ENCODE peak calls at places on chromosomes 3 and 15, in ten cellular contexts. One of them, this sample, is unnamed.
A peak's percentile ranks its signal among the peaks of the same experiment; 100 is the strongest.

GRCh38 chr3:53229171-53229570 is 26.7 kb downstream of the TKT start:
- DNase-seq in stimulated activated CD4-positive, alpha-beta T cell treated with anti-CD3 and anti-CD28 coated beads, Interleukin-2, amount 100 ng/mL, for 48 hours: no peak
- DNase-seq in T-helper 17 cell: no peak
- DNase-seq in SK-N-SH: peak; percentile 6
- DNase-seq in iPS-NIHi11: peak; percentile 3
- DNase-seq in germinal center: no peak
- DNase-seq in CD4-positive, alpha-beta T cell: no peak
- DNase-seq in PC-3: no peak
- DNase-seq in CD8-positive, alpha-beta T cell: no peak
- DNase-seq in GM10248: no peak
- DNase-seq in this sample: no peak

GRCh38 chr15:60912984-60913697 is 316.0 kb downstream of the RORA start:
- DNase-seq in germinal center: no peak
- DNase-seq in SK-N-SH: no peak
- DNase-seq in stimulated activated CD4-positive, alpha-beta T cell treated with anti-CD3 and anti-CD28 coated beads, Interleukin-2, amount 100 ng/mL, for 48 hours: no peak
- DNase-seq in CD4-positive, alpha-beta T cell: no peak
- DNase-seq in GM10248: no peak
- DNase-seq in PC-3: no peak
- DNase-seq in iPS-NIHi11: no peak
- DNase-seq in T-helper 17 cell: no peak
- DNase-seq in CD8-positive, alpha-beta T cell: no peak
- DNase-seq in this sample: no peak

GRCh38 chr15:89576417-89576773 is 1.1 kb downstream of the TICRR start:
- DNase-seq in stimulated activated CD4-positive, alpha-beta T cell treated with anti-CD3 and anti-CD28 coated beads, Interleukin-2, amount 100 ng/mL, for 48 hours: no peak
- DNase-seq in CD4-positive, alpha-beta T cell: no peak
- DNase-seq in germinal center: no peak
- DNase-seq in T-helper 17 cell: no peak
- DNase-seq in SK-N-SH: no peak
- DNase-seq in iPS-NIHi11: no peak
- DNase-seq in GM10248: no peak
- DNase-seq in PC-3: no peak
- DNase-seq in CD8-positive, alpha-beta T cell: no peak
- DNase-seq in this sample: no peak

GRCh38 chr3:50675179-50676030 is 678 bp downstream of the DOCK3 start:
- DNase-seq in stimulated activated CD4-positive, alpha-beta T cell treated with anti-CD3 and anti-CD28 coated beads, Interleukin-2, amount 100 ng/mL, for 48 hours: peak; percentile 60
- DNase-seq in CD8-positive, alpha-beta T cell: peak; percentile 39
- DNase-seq in GM10248: peak; percentile 39
- DNase-seq in T-helper 17 cell: peak; percentile 20
- DNase-seq in PC-3: no peak
- DNase-seq in CD4-positive, alpha-beta T cell: peak; percentile 58
- DNase-seq in iPS-NIHi11: peak; percentile 85
- DNase-seq in germinal center: peak; percentile 22
- DNase-seq in SK-N-SH: peak; percentile 78
- DNase-seq in this sample: peak; percentile 75

GRCh38 chr3:45817788-45818523 is 21.6 kb upstream of the SLC6A20 start:
- DNase-seq in CD4-positive, alpha-beta T cell: no peak
- DNase-seq in stimulated activated CD4-positive, alpha-beta T cell treated with anti-CD3 and anti-CD28 coated beads, Interleukin-2, amount 100 ng/mL, for 48 hours: no peak
- DNase-seq in iPS-NIHi11: no peak
- DNase-seq in T-helper 17 cell: no peak
- DNase-seq in GM10248: no peak
- DNase-seq in PC-3: peak; percentile 97
- DNase-seq in SK-N-SH: no peak
- DNase-seq in CD8-positive, alpha-beta T cell: no peak
- DNase-seq in germinal center: no peak
- DNase-seq in this sample: no peak

GRCh38 chr3:108250626-108251025 is 28.4 kb upstream of the IFT57 start:
- DNase-seq in germinal center: no peak
- DNase-seq in GM10248: no peak
- DNase-seq in CD8-positive, alpha-beta T cell: no peak
- DNase-seq in T-helper 17 cell: no peak
- DNase-seq in stimulated activated CD4-positive, alpha-beta T cell treated with anti-CD3 and anti-CD28 coated beads, Interleukin-2, amount 100 ng/mL, for 48 hours: no peak
- DNase-seq in CD4-positive, alpha-beta T cell: no peak
- DNase-seq in iPS-NIHi11: no peak
- DNase-seq in SK-N-SH: no peak
- DNase-seq in PC-3: peak; percentile 13
- DNase-seq in this sample: no peak

GRCh38 chr3:66904816-66905543 is 93.1 kb upstream of the KBTBD8 start:
- DNase-seq in GM10248: no peak
- DNase-seq in CD8-positive, alpha-beta T cell: no peak
- DNase-seq in PC-3: no peak
- DNase-seq in SK-N-SH: no peak
- DNase-seq in germinal center: no peak
- DNase-seq in iPS-NIHi11: no peak
- DNase-seq in stimulated activated CD4-positive, alpha-beta T cell treated with anti-CD3 and anti-CD28 coated beads, Interleukin-2, amount 100 ng/mL, for 48 hours: no peak
- DNase-seq in T-helper 17 cell: no peak
- DNase-seq in CD4-positive, alpha-beta T cell: no peak
- DNase-seq in this sample: no peak

GRCh38 chr3:37492977-37493471 is 318.6 kb upstream of the LRRFIP2 start:
- DNase-seq in T-helper 17 cell: no peak
- DNase-seq in stimulated activated CD4-positive, alpha-beta T cell treated with anti-CD3 and anti-CD28 coated beads, Interleukin-2, amount 100 ng/mL, for 48 hours: no peak
- DNase-seq in SK-N-SH: peak; percentile 77
- DNase-seq in GM10248: no peak
- DNase-seq in CD8-positive, alpha-beta T cell: no peak
- DNase-seq in iPS-NIHi11: no peak
- DNase-seq in PC-3: no peak
- DNase-seq in CD4-positive, alpha-beta T cell: no peak
- DNase-seq in germinal center: no peak
- DNase-seq in this sample: no peak

GRCh38 chr3:66819993-66820501 is 178.1 kb upstream of the KBTBD8 start:
- DNase-seq in SK-N-SH: no peak
- DNase-seq in germinal center: no peak
- DNase-seq in CD8-positive, alpha-beta T cell: no peak
- DNase-seq in iPS-NIHi11: no peak
- DNase-seq in T-helper 17 cell: no peak
- DNase-seq in PC-3: no peak
- DNase-seq in CD4-positive, alpha-beta T cell: no peak
- DNase-seq in GM10248: no peak
- DNase-seq in stimulated activated CD4-positive, alpha-beta T cell treated with anti-CD3 and anti-CD28 coated beads, Interleukin-2, amount 100 ng/mL, for 48 hours: no peak
- DNase-seq in this sample: no peak

GRCh38 chr3:65867463-65868210 is 171.1 kb downstream of the MAGI1 start:
- DNase-seq in stimulated activated CD4-positive, alpha-beta T cell treated with anti-CD3 and anti-CD28 coated beads, Interleukin-2, amount 100 ng/mL, for 48 hours: no peak
- DNase-seq in CD8-positive, alpha-beta T cell: no peak
- DNase-seq in SK-N-SH: no peak
- DNase-seq in germinal center: no peak
- DNase-seq in GM10248: no peak
- DNase-seq in PC-3: no peak
- DNase-seq in CD4-positive, alpha-beta T cell: no peak
- DNase-seq in iPS-NIHi11: no peak
- DNase-seq in T-helper 17 cell: no peak
- DNase-seq in this sample: peak; percentile 90

GRCh38 chr15:67548862-67549651 is 6.6 kb downstream of the MAP2K5 start:
- DNase-seq in SK-N-SH: peak; percentile 54
- DNase-seq in CD4-positive, alpha-beta T cell: no peak
- DNase-seq in GM10248: no peak
- DNase-seq in PC-3: no peak
- DNase-seq in CD8-positive, alpha-beta T cell: no peak
- DNase-seq in T-helper 17 cell: no peak
- DNase-seq in stimulated activated CD4-positive, alpha-beta T cell treated with anti-CD3 and anti-CD28 coated beads, Interleukin-2, amount 100 ng/mL, for 48 hours: no peak
- DNase-seq in iPS-NIHi11: peak; percentile 71
- DNase-seq in germinal center: no peak
- DNase-seq in this sample: peak; percentile 86

GRCh38 chr15:70337292-70338186 is 239.8 kb upstream of the TLE3 start:
- DNase-seq in PC-3: no peak
- DNase-seq in CD4-positive, alpha-beta T cell: no peak
- DNase-seq in CD8-positive, alpha-beta T cell: no peak
- DNase-seq in iPS-NIHi11: no peak
- DNase-seq in T-helper 17 cell: no peak
- DNase-seq in stimulated activated CD4-positive, alpha-beta T cell treated with anti-CD3 and anti-CD28 coated beads, Interleukin-2, amount 100 ng/mL, for 48 hours: no peak
- DNase-seq in SK-N-SH: no peak
- DNase-seq in GM10248: no peak
- DNase-seq in germinal center: no peak
- DNase-seq in this sample: no peak

GRCh38 chr15:86167816-86168215 is 88.1 kb downstream of the AGBL1 start:
- DNase-seq in PC-3: no peak
- DNase-seq in CD4-positive, alpha-beta T cell: no peak
- DNase-seq in GM10248: no peak
- DNase-seq in CD8-positive, alpha-beta T cell: no peak
- DNase-seq in T-helper 17 cell: no peak
- DNase-seq in iPS-NIHi11: no peak
- DNase-seq in SK-N-SH: no peak
- DNase-seq in germinal center: no peak
- DNase-seq in stimulated activated CD4-positive, alpha-beta T cell treated with anti-CD3 and anti-CD28 coated beads, Interleukin-2, amount 100 ng/mL, for 48 hours: no peak
- DNase-seq in this sample: no peak

GRCh38 chr3:176650478-176650877 is 546.8 kb downstream of the TBL1XR1 start:
- DNase-seq in CD8-positive, alpha-beta T cell: no peak
- DNase-seq in GM10248: no peak
- DNase-seq in iPS-NIHi11: no peak
- DNase-seq in T-helper 17 cell: no peak
- DNase-seq in stimulated activated CD4-positive, alpha-beta T cell treated with anti-CD3 and anti-CD28 coated beads, Interleukin-2, amount 100 ng/mL, for 48 hours: no peak
- DNase-seq in PC-3: peak; percentile 23
- DNase-seq in germinal center: no peak
- DNase-seq in CD4-positive, alpha-beta T cell: no peak
- DNase-seq in SK-N-SH: no peak
- DNase-seq in this sample: no peak

GRCh38 chr3:146331967-146332366 is 81.1 kb upstream of the PLSCR4 start:
- DNase-seq in stimulated activated CD4-positive, alpha-beta T cell treated with anti-CD3 and anti-CD28 coated beads, Interleukin-2, amount 100 ng/mL, for 48 hours: no peak
- DNase-seq in GM10248: no peak
- DNase-seq in CD4-positive, alpha-beta T cell: no peak
- DNase-seq in iPS-NIHi11: no peak
- DNase-seq in CD8-positive, alpha-beta T cell: no peak
- DNase-seq in T-helper 17 cell: no peak
- DNase-seq in germinal center: no peak
- DNase-seq in SK-N-SH: no peak
- DNase-seq in PC-3: no peak
- DNase-seq in this sample: no peak

GRCh38 chr3:169041677-169042171 is 621.8 kb downstream of the MECOM start:
- DNase-seq in iPS-NIHi11: no peak
- DNase-seq in stimulated activated CD4-positive, alpha-beta T cell treated with anti-CD3 and anti-CD28 coated beads, Interleukin-2, amount 100 ng/mL, for 48 hours: no peak
- DNase-seq in T-helper 17 cell: no peak
- DNase-seq in GM10248: no peak
- DNase-seq in SK-N-SH: peak; percentile 3
- DNase-seq in CD4-positive, alpha-beta T cell: no peak
- DNase-seq in germinal center: no peak
- DNase-seq in CD8-positive, alpha-beta T cell: no peak
- DNase-seq in PC-3: peak; percentile 64
- DNase-seq in this sample: no peak

GRCh38 chr3:4885322-4885721 is 93.9 kb upstream of the BHLHE40 start:
- DNase-seq in GM10248: no peak
- DNase-seq in germinal center: no peak
- DNase-seq in iPS-NIHi11: no peak
- DNase-seq in T-helper 17 cell: no peak
- DNase-seq in CD4-positive, alpha-beta T cell: no peak
- DNase-seq in stimulated activated CD4-positive, alpha-beta T cell treated with anti-CD3 and anti-CD28 coated beads, Interleukin-2, amount 100 ng/mL, for 48 hours: no peak
- DNase-seq in PC-3: peak; percentile 16
- DNase-seq in SK-N-SH: no peak
- DNase-seq in CD8-positive, alpha-beta T cell: no peak
- DNase-seq in this sample: peak; percentile 14

GRCh38 chr3:139264375-139264774 is 79.4 kb upstream of the MRPS22 start:
- DNase-seq in germinal center: no peak
- DNase-seq in GM10248: no peak
- DNase-seq in CD4-positive, alpha-beta T cell: no peak
- DNase-seq in iPS-NIHi11: no peak
- DNase-seq in T-helper 17 cell: no peak
- DNase-seq in SK-N-SH: no peak
- DNase-seq in stimulated activated CD4-positive, alpha-beta T cell treated with anti-CD3 and anti-CD28 coated beads, Interleukin-2, amount 100 ng/mL, for 48 hours: no peak
- DNase-seq in CD8-positive, alpha-beta T cell: no peak
- DNase-seq in PC-3: no peak
- DNase-seq in this sample: no peak

GRCh38 chr15:64455951-64456350 is 4.4 kb upstream of the ZNF609 start:
- DNase-seq in stimulated activated CD4-positive, alpha-beta T cell treated with anti-CD3 and anti-CD28 coated beads, Interleukin-2, amount 100 ng/mL, for 48 hours: no peak
- DNase-seq in GM10248: no peak
- DNase-seq in PC-3: no peak
- DNase-seq in SK-N-SH: no peak
- DNase-seq in CD4-positive, alpha-beta T cell: no peak
- DNase-seq in CD8-positive, alpha-beta T cell: no peak
- DNase-seq in T-helper 17 cell: no peak
- DNase-seq in iPS-NIHi11: no peak
- DNase-seq in germinal center: peak; percentile 50
- DNase-seq in this sample: no peak

GRCh38 chr3:66456711-66457173 is 44.1 kb downstream of the LRIG1 start:
- DNase-seq in GM10248: no peak
- DNase-seq in PC-3: no peak
- DNase-seq in T-helper 17 cell: no peak
- DNase-seq in CD4-positive, alpha-beta T cell: no peak
- DNase-seq in stimulated activated CD4-positive, alpha-beta T cell treated with anti-CD3 and anti-CD28 coated beads, Interleukin-2, amount 100 ng/mL, for 48 hours: no peak
- DNase-seq in iPS-NIHi11: no peak
- DNase-seq in germinal center: no peak
- DNase-seq in SK-N-SH: no peak
- DNase-seq in CD8-positive, alpha-beta T cell: no peak
- DNase-seq in this sample: peak; percentile 46

GRCh38 chr15:25481208-25481862 is 42.5 kb upstream of the UBE3A start:
- DNase-seq in stimulated activated CD4-positive, alpha-beta T cell treated with anti-CD3 and anti-CD28 coated beads, Interleukin-2, amount 100 ng/mL, for 48 hours: no peak
- DNase-seq in CD8-positive, alpha-beta T cell: no peak
- DNase-seq in T-helper 17 cell: no peak
- DNase-seq in iPS-NIHi11: peak; percentile 80
- DNase-seq in CD4-positive, alpha-beta T cell: no peak
- DNase-seq in GM10248: no peak
- DNase-seq in PC-3: peak; percentile 12
- DNase-seq in SK-N-SH: peak; percentile 36
- DNase-seq in germinal center: no peak
- DNase-seq in this sample: peak; percentile 80

GRCh38 chr3:151837057-151837456 is 23.1 kb downstream of the AADAC start:
- DNase-seq in germinal center: no peak
- DNase-seq in stimulated activated CD4-positive, alpha-beta T cell treated with anti-CD3 and anti-CD28 coated beads, Interleukin-2, amount 100 ng/mL, for 48 hours: no peak
- DNase-seq in GM10248: no peak
- DNase-seq in SK-N-SH: no peak
- DNase-seq in iPS-NIHi11: peak; percentile 33
- DNase-seq in PC-3: peak; percentile 85
- DNase-seq in T-helper 17 cell: no peak
- DNase-seq in CD4-positive, alpha-beta T cell: no peak
- DNase-seq in CD8-positive, alpha-beta T cell: no peak
- DNase-seq in this sample: peak; percentile 30

GRCh38 chr15:67880651-67881182 is 40.9 kb upstream of the RNU6-1 start:
- DNase-seq in iPS-NIHi11: no peak
- DNase-seq in stimulated activated CD4-positive, alpha-beta T cell treated with anti-CD3 and anti-CD28 coated beads, Interleukin-2, amount 100 ng/mL, for 48 hours: no peak
- DNase-seq in SK-N-SH: no peak
- DNase-seq in GM10248: no peak
- DNase-seq in T-helper 17 cell: no peak
- DNase-seq in CD8-positive, alpha-beta T cell: no peak
- DNase-seq in CD4-positive, alpha-beta T cell: no peak
- DNase-seq in germinal center: no peak
- DNase-seq in PC-3: peak; percentile 52
- DNase-seq in this sample: no peak

GRCh38 chr3:156383433-156384025 is 171.4 kb downstream of the SSR3 start:
- DNase-seq in stimulated activated CD4-positive, alpha-beta T cell treated with anti-CD3 and anti-CD28 coated beads, Interleukin-2, amount 100 ng/mL, for 48 hours: no peak
- DNase-seq in PC-3: no peak
- DNase-seq in T-helper 17 cell: no peak
- DNase-seq in CD4-positive, alpha-beta T cell: no peak
- DNase-seq in SK-N-SH: peak; percentile 41
- DNase-seq in GM10248: no peak
- DNase-seq in CD8-positive, alpha-beta T cell: no peak
- DNase-seq in germinal center: no peak
- DNase-seq in iPS-NIHi11: no peak
- DNase-seq in this sample: peak; percentile 88

GRCh38 chr15:25247418-25248030 is 191.3 kb downstream of the UBE3A start:
- DNase-seq in CD4-positive, alpha-beta T cell: no peak
- DNase-seq in PC-3: no peak
- DNase-seq in stimulated activated CD4-positive, alpha-beta T cell treated with anti-CD3 and anti-CD28 coated beads, Interleukin-2, amount 100 ng/mL, for 48 hours: no peak
- DNase-seq in iPS-NIHi11: no peak
- DNase-seq in germinal center: no peak
- DNase-seq in T-helper 17 cell: no peak
- DNase-seq in SK-N-SH: no peak
- DNase-seq in CD8-positive, alpha-beta T cell: no peak
- DNase-seq in GM10248: no peak
- DNase-seq in this sample: no peak

GRCh38 chr3:184016820-184017671 is 638 bp downstream of the ABCC5 start:
- DNase-seq in CD4-positive, alpha-beta T cell: peak; percentile 57
- DNase-seq in germinal center: peak; percentile 84
- DNase-seq in CD8-positive, alpha-beta T cell: peak; percentile 33
- DNase-seq in iPS-NIHi11: peak; percentile 92
- DNase-seq in GM10248: peak; percentile 87
- DNase-seq in PC-3: peak; percentile 71
- DNase-seq in T-helper 17 cell: peak; percentile 54
- DNase-seq in stimulated activated CD4-positive, alpha-beta T cell treated with anti-CD3 and anti-CD28 coated beads, Interleukin-2, amount 100 ng/mL, for 48 hours: peak; percentile 40
- DNase-seq in SK-N-SH: peak; percentile 92
- DNase-seq in this sample: peak; percentile 68

GRCh38 chr15:72368895-72369294 is 6.9 kb downstream of the HEXA start:
- DNase-seq in SK-N-SH: no peak
- DNase-seq in CD4-positive, alpha-beta T cell: no peak
- DNase-seq in iPS-NIHi11: no peak
- DNase-seq in CD8-positive, alpha-beta T cell: no peak
- DNase-seq in stimulated activated CD4-positive, alpha-beta T cell treated with anti-CD3 and anti-CD28 coated beads, Interleukin-2, amount 100 ng/mL, for 48 hours: no peak
- DNase-seq in GM10248: no peak
- DNase-seq in PC-3: no peak
- DNase-seq in T-helper 17 cell: no peak
- DNase-seq in germinal center: no peak
- DNase-seq in this sample: no peak

GRCh38 chr15:56758770-56759449 is 25.6 kb upstream of the ZNF280D start:
- DNase-seq in germinal center: no peak
- DNase-seq in stimulated activated CD4-positive, alpha-beta T cell treated with anti-CD3 and anti-CD28 coated beads, Interleukin-2, amount 100 ng/mL, for 48 hours: no peak
- DNase-seq in iPS-NIHi11: no peak
- DNase-seq in PC-3: peak; percentile 48
- DNase-seq in CD8-positive, alpha-beta T cell: no peak
- DNase-seq in CD4-positive, alpha-beta T cell: no peak
- DNase-seq in T-helper 17 cell: no peak
- DNase-seq in SK-N-SH: no peak
- DNase-seq in GM10248: no peak
- DNase-seq in this sample: no peak